ENCODE peak calls at places on chromosomes 16 and 17, in seven cellular contexts. T, U, L, F, K, M and V are unnamed samples.

GRCh38 chr17:6666077-6666521 is 14.5 kb downstream of the C17orf100 start:
- DNase-seq in T (peak), U (peak), L (peak), F (peak), K (peak), M (peak), V (peak)

GRCh38 chr16:88809068-88809675 is 2.6 kb downstream of the APRT start:
- DNase-seq in T (peak), U (no peak), L (no peak), F (no peak), K (no peak), M (no peak), V (no peak)

GRCh38 chr17:45289316-45290268 is 27.2 kb downstream of the MAP3K14 start:
- DNase-seq in T (no peak), U (no peak), L (no peak), F (no peak), K (no peak), M (no peak), V (peak)

GRCh38 chr17:9465216-9465921 is 110.3 kb downstream of the STX8 start:
- DNase-seq in T (no peak), U (no peak), L (no peak), F (no peak), K (no peak), M (no peak), V (no peak)

GRCh38 chr16:55577888-55578287 is 11.4 kb downstream of the CAPNS2 start:
- DNase-seq in T (no peak), U (no peak), L (no peak), F (no peak), K (no peak), M (no peak), V (no peak)

GRCh38 chr16:1533443-1533951 is at the start of gene TMEM204:
- DNase-seq in T (no peak), U (peak), L (peak), F (peak), K (peak), M (peak), V (peak)

GRCh38 chr17:2724783-2725164 is 13.2 kb upstream of the CLUH start:
- DNase-seq in T (peak), U (no peak), L (peak), F (peak), K (peak), M (no peak), V (peak)

GRCh38 chr17:76404976-76405563 is 20.7 kb downstream of the SPHK1 start:
- DNase-seq in T (no peak), U (no peak), L (no peak), F (peak), K (no peak), M (peak), V (peak)